ENCODE peak calls at places on chromosomes 7 and 10, in five cellular contexts. N, F, S, Q and R are unnamed samples.
A peak's percentile ranks its signal among the peaks of the same experiment; 100 is the strongest.

GRCh38 chr10:28839600-28840007 is 162.3 kb downstream of the BAMBI start:
- DNase-seq in N (no peak), F (peak; percentile 48), S (peak; percentile 59), Q (no peak), R (peak; percentile 8)

GRCh38 chr10:99768430-99769011 is 13.9 kb upstream of the ABCC2 start:
- DNase-seq in N (no peak), F (no peak), S (no peak), Q (no peak), R (no peak)

GRCh38 chr7:21941570-21942224 is 4.0 kb downstream of the CDCA7L start:
- DNase-seq in N (peak; percentile 42), F (peak; percentile 57), S (no peak), Q (no peak), R (peak; percentile 11)

GRCh38 chr7:27172388-27172774 is 1.7 kb downstream of the HOXA10 start:
- DNase-seq in N (no peak), F (no peak), S (no peak), Q (no peak), R (peak; percentile 63)

GRCh38 chr10:102710604-102711003 is 3.6 kb downstream of the ARL3 start:
- DNase-seq in N (peak; percentile 48), F (no peak), S (no peak), Q (no peak), R (no peak)

GRCh38 chr7:233456-234035 is 41.2 kb downstream of the FAM20C start:
- DNase-seq in N (no peak), F (no peak), S (peak; percentile 68), Q (no peak), R (no peak)

GRCh38 chr7:129655801-129656200 is 44.3 kb downstream of the NRF1 start:
- DNase-seq in N (no peak), F (no peak), S (no peak), Q (no peak), R (no peak)

GRCh38 chr7:78510580-78511188 is 712.1 kb downstream of the PHTF2 start:
- DNase-seq in N (peak; percentile 47), F (peak; percentile 32), S (peak; percentile 6), Q (no peak), R (peak; percentile 51)

GRCh38 chr7:30238721-30239441 is 45.5 kb upstream of the ZNRF2 start:
- DNase-seq in N (peak; percentile 95), F (peak; percentile 88), S (no peak), Q (no peak), R (peak; percentile 95)

GRCh38 chr10:31604646-31605170 is 285.7 kb downstream of the ZEB1 start:
- DNase-seq in N (no peak), F (no peak), S (no peak), Q (no peak), R (no peak)

GRCh38 chr10:36759111-36759805 is 366.1 kb upstream of the ANKRD30A start:
- DNase-seq in N (peak; percentile 100), F (no peak), S (no peak), Q (no peak), R (peak; percentile 37)

GRCh38 chr10:68406111-68406814 is 814 bp downstream of the RUFY2 start:
- DNase-seq in N (peak; percentile 73), F (peak; percentile 57), S (peak; percentile 20), Q (peak; percentile 3), R (peak; percentile 51)

GRCh38 chr10:458466-458865 is 231.0 kb downstream of the DIP2C start:
- DNase-seq in N (no peak), F (no peak), S (no peak), Q (no peak), R (no peak)

GRCh38 chr7:36723951-36724664 is at the start of gene AOAH:
- DNase-seq in N (no peak), F (peak; percentile 64), S (peak; percentile 54), Q (peak; percentile 64), R (no peak)

GRCh38 chr10:122461367-122461728 is at the start of gene HTRA1:
- DNase-seq in N (peak; percentile 45), F (peak; percentile 56), S (peak; percentile 83), Q (no peak), R (peak; percentile 78)

GRCh38 chr10:113148899-113149298 is 198.9 kb downstream of the TCF7L2 start:
- DNase-seq in N (no peak), F (no peak), S (no peak), Q (no peak), R (no peak)

GRCh38 chr7:2512179-2512644 is 7.4 kb upstream of the LFNG start:
- DNase-seq in N (no peak), F (no peak), S (no peak), Q (no peak), R (no peak)

GRCh38 chr7:140581411-140581810 is 59.2 kb downstream of the DENND2A start:
- DNase-seq in N (no peak), F (no peak), S (no peak), Q (no peak), R (no peak)

GRCh38 chr10:83592337-83592935 is 546.9 kb upstream of the GHITM start:
- DNase-seq in N (no peak), F (no peak), S (no peak), Q (no peak), R (peak; percentile 18)

GRCh38 chr10:77605466-77605865 is 32.1 kb downstream of the KCNMA1 start:
- DNase-seq in N (peak; percentile 75), F (no peak), S (no peak), Q (no peak), R (peak; percentile 35)

GRCh38 chr7:97167749-97168148 is 50.3 kb downstream of the SDHAF3 start:
- DNase-seq in N (no peak), F (no peak), S (no peak), Q (no peak), R (no peak)

GRCh38 chr7:100968031-100968430 is 1.3 kb upstream of the MUC12 start:
- DNase-seq in N (no peak), F (no peak), S (no peak), Q (no peak), R (no peak)

GRCh38 chr7:108528183-108528712 is 2.3 kb upstream of the PNPLA8 start:
- DNase-seq in N (peak; percentile 92), F (no peak), S (no peak), Q (no peak), R (peak; percentile 69)

GRCh38 chr10:47050618-47051455 is 139.6 kb downstream of the PTPN20 start:
- DNase-seq in N (no peak), F (peak; percentile 21), S (no peak), Q (no peak), R (no peak)

GRCh38 chr7:26976840-26977239 is 112.5 kb upstream of the SKAP2 start:
- DNase-seq in N (no peak), F (no peak), S (no peak), Q (no peak), R (no peak)

GRCh38 chr7:47763063-47763974 is 181.4 kb upstream of the TNS3 start:
- DNase-seq in N (peak; percentile 90), F (no peak), S (no peak), Q (no peak), R (peak; percentile 58)